ENCODE peak calls at places on chromosomes 5 and 9, in six cellular contexts. M is fibroblast of the aortic adventitia; X is astrocyte of the spinal cord; V is nephron progenitor cell; J is CD8-positive, alpha-beta T cell; W is GM13977. S is an unnamed sample.

GRCh38 chr5:172855597-172856292 is 21.7 kb downstream of the ERGIC1 start:
- DNase-seq in W (no peak), J (no peak), V (no peak), X (no peak), M (peak), S (no peak)

GRCh38 chr5:179797741-179798140 is 4.0 kb downstream of the LTC4S start:
- DNase-seq in W (no peak), M (no peak), J (no peak), V (no peak), X (no peak), S (no peak)

GRCh38 chr5:35212006-35212982 is 18.0 kb downstream of the PRLR start:
- DNase-seq in J (no peak), V (no peak), M (no peak), X (no peak), W (peak), S (no peak)

GRCh38 chr5:159427180-159428012 is 97.1 kb upstream of the IL12B start:
- DNase-seq in J (no peak), M (no peak), W (peak), X (no peak), V (no peak), S (no peak)

GRCh38 chr9:107180206-107180605 is 102.9 kb upstream of the RAD23B start:
- DNase-seq in M (no peak), V (no peak), W (no peak), X (no peak), J (no peak), S (no peak)

GRCh38 chr5:113118765-113119164 is 142.2 kb downstream of the DCP2 start:
- DNase-seq in V (no peak), M (no peak), X (no peak), J (no peak), W (no peak), S (no peak)

GRCh38 chr5:1735320-1735970 is 64.2 kb downstream of the MRPL36 start:
- DNase-seq in V (no peak), J (no peak), W (no peak), X (no peak), M (no peak), S (no peak)

GRCh38 chr5:174448041-174448440 is 276.3 kb upstream of the MSX2 start:
- DNase-seq in X (no peak), W (no peak), M (no peak), V (no peak), J (no peak), S (no peak)

GRCh38 chr9:116208417-116209232 is 55.0 kb downstream of the PAPPA start:
- DNase-seq in W (no peak), M (peak), J (no peak), V (no peak), X (peak), S (no peak)

GRCh38 chr9:79263666-79264460 is 307.9 kb upstream of the TLE4 start:
- DNase-seq in M (peak), X (peak), W (no peak), J (no peak), V (no peak), S (no peak)

GRCh38 chr9:37036237-37037136 is 2.4 kb upstream of the PAX5 start:
- DNase-seq in J (no peak), M (peak), V (peak), X (peak), W (peak), S (no peak)
- TF ChIP-seq CTCF in J (no peak), M (no peak), V (no peak), X (no peak), W (peak), S (no peak)

DNA sequence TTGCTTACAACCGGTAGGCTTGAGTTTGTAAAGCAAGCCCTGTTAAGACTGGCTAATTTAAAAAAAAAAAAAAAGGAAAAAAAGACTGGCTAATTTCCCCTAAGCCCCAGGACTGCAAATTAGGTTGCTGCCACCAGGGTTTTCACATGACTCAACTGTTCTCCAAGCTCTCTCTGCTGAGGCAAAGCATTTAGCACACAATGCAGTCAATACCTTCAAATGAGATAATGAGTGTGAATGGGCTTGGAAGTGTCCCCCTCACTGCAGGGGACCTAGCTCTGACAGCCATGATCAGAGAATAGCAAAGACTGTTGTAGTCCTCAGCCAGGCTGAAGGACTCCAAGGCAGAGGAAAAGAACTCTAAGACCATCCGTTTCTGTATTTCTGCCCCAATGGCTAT is 42.8 kb upstream of the ZSWIM6 start:
- DNase-seq in M (no peak), J (no peak), W (no peak), X (no peak), V (no peak), S (no peak)
- TF ChIP-seq CTCF in M (peak), J (no peak), W (no peak), X (no peak), V (no peak), S (no peak)

GRCh38 chr5:115069087-115069968 is 100.4 kb downstream of the TRIM36 start:
- DNase-seq in W (peak), M (peak), J (no peak), V (peak), X (peak), S (no peak)
- TF ChIP-seq CTCF in W (peak), M (peak), J (no peak), V (peak), X (peak), S (no peak)

GRCh38 chr5:134224905-134225779 is 731 bp downstream of the PPP2CA start:
- DNase-seq in W (peak), X (peak), V (peak), J (peak), M (peak), S (no peak)
- TF ChIP-seq CTCF in W (peak), X (peak), V (no peak), J (no peak), M (no peak), S (no peak)

GRCh38 chr5:14242447-14242846 is 99.3 kb downstream of the TRIO start:
- DNase-seq in W (no peak), V (no peak), X (no peak), J (no peak), M (no peak), S (no peak)
- TF ChIP-seq CTCF in W (no peak), V (no peak), X (no peak), J (no peak), M (no peak), S (no peak)

GRCh38 chr5:77957931-77958476 is 181.9 kb upstream of the TBCA start:
- DNase-seq in M (no peak), J (no peak), W (peak), V (peak), X (no peak), S (no peak)
- TF ChIP-seq CTCF in M (no peak), J (no peak), W (peak), V (no peak), X (no peak), S (no peak)

GRCh38 chr9:125411171-125411756 is 149.6 kb downstream of the GAPVD1 start:
- DNase-seq in V (no peak), W (no peak), X (no peak), M (no peak), J (no peak), S (no peak)
- TF ChIP-seq CTCF in V (no peak), W (no peak), X (no peak), M (no peak), J (no peak), S (no peak)

DNA sequence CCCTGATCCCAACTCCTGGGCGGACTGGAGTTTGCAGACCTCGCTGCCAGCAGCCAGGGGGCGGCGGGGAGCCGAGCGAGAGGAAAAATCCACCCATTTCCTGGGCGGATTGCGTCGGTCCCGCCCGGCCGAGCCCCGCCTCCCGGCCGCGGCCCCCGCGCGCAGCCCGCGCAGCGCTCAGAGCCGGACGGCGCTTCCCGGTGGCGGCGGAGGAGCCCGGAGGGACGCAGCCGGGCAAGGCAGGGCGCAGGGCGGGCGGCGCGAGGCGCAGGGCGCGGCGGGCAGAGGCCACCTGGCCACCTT is at the start of gene OLFM1:
- DNase-seq in M (peak), X (peak), V (peak), J (no peak), W (peak), S (peak)
- TF ChIP-seq CTCF in M (peak), X (peak), V (peak), J (no peak), W (peak), S (no peak)

GRCh38 chr5:108925073-108925472 is 177.4 kb downstream of the FER start:
- DNase-seq in M (no peak), W (no peak), X (no peak), J (no peak), V (no peak), S (no peak)
- TF ChIP-seq CTCF in M (no peak), W (no peak), X (no peak), J (no peak), V (no peak), S (no peak)

GRCh38 chr5:94397508-94397907 is 220.9 kb downstream of the KIAA0825 start:
- DNase-seq in M (no peak), W (no peak), J (no peak), X (no peak), V (no peak), S (no peak)
- TF ChIP-seq CTCF in M (no peak), W (no peak), J (no peak), X (no peak), V (no peak), S (no peak)